ENCODE peak calls at places on chromosomes 16 and 17, in seven cellular contexts. K is activated CD8-positive, alpha-beta memory T cell treated with anti-CD3 and anti-CD28 coated beads, Interleukin-2, amount 10 ng/mL, durations not matched to agents 7 days and 5 days; U is left ventricle myocardium superior; M is Daoy; J is stimulated activated CD4-positive, alpha-beta T cell treated with anti-CD3 and anti-CD28 coated beads, Interleukin-2, amount 100 ng/mL, for 48 hours; Y is T-helper 22 cell; S is germinal center. R is an unnamed sample.

GRCh38 chr16:4659363-4660353 is 33.7 kb upstream of the NUDT16L1 start:
- DNase-seq in M (no peak), J (no peak), Y (no peak), S (no peak), K (no peak), U (peak; percentile 31), R (no peak)

GRCh38 chr16:84829168-84829965 is 9.6 kb downstream of the CRISPLD2 start:
- DNase-seq in U (peak; percentile 42), K (no peak), J (no peak), S (no peak), M (peak; percentile 64), Y (no peak), R (peak; percentile 97)

GRCh38 chr16:57745768-57746167 is 10.2 kb downstream of the KATNB1 start:
- DNase-seq in U (no peak), J (no peak), S (no peak), M (no peak), Y (no peak), K (no peak), R (no peak)

GRCh38 chr16:86370036-86370435 is 140.3 kb upstream of the FOXF1 start:
- DNase-seq in S (no peak), K (no peak), U (no peak), J (no peak), M (no peak), Y (no peak), R (no peak)

GRCh38 chr16:55059146-55059545 is 128.5 kb downstream of the IRX5 start:
- DNase-seq in U (no peak), M (no peak), J (no peak), S (no peak), K (no peak), Y (no peak), R (no peak)

GRCh38 chr17:7111784-7112526 is 2.7 kb downstream of the ASGR2 start:
- DNase-seq in K (no peak), J (no peak), S (no peak), U (no peak), M (no peak), Y (no peak), R (no peak)

GRCh38 chr16:84513111-84514065 is 8.9 kb upstream of the MEAK7 start:
- DNase-seq in K (no peak), M (peak; percentile 35), J (no peak), U (no peak), Y (no peak), S (no peak), R (peak; percentile 91)

GRCh38 chr16:74862743-74863244 is 88.2 kb upstream of the FA2H start:
- DNase-seq in S (peak; percentile 61), Y (no peak), U (no peak), M (peak; percentile 41), K (no peak), J (no peak), R (peak; percentile 50)

GRCh38 chr17:70190959-70191805 is 21.9 kb downstream of the KCNJ2 start:
- DNase-seq in K (no peak), M (no peak), S (no peak), J (no peak), Y (no peak), U (no peak), R (no peak)

GRCh38 chr17:3809135-3809534 is 8.1 kb upstream of the ITGAE start:
- DNase-seq in Y (no peak), K (no peak), S (no peak), U (no peak), J (no peak), M (no peak), R (no peak)

GRCh38 chr16:81405702-81406113 is 38.9 kb upstream of the CMIP start:
- DNase-seq in U (no peak), M (peak; percentile 94), J (no peak), K (no peak), S (no peak), Y (no peak), R (peak; percentile 86)

GRCh38 chr16:23694707-23695373 is 16.2 kb downstream of the PLK1 start:
- DNase-seq in Y (no peak), K (no peak), U (no peak), J (no peak), M (peak; percentile 20), S (peak; percentile 60), R (peak; percentile 34)

GRCh38 chr17:28045304-28045703 is 2.8 kb downstream of the NLK start:
- DNase-seq in J (no peak), M (no peak), K (no peak), U (no peak), Y (no peak), S (no peak), R (no peak)

GRCh38 chr17:72984145-72984924 is 108.2 kb downstream of the SLC39A11 start:
- DNase-seq in Y (no peak), M (peak; percentile 95), K (no peak), U (no peak), J (no peak), S (no peak), R (peak; percentile 82)

GRCh38 chr16:56884026-56884582 is 19.1 kb downstream of the SLC12A3 start:
- DNase-seq in J (no peak), M (no peak), Y (no peak), S (no peak), U (no peak), K (no peak), R (no peak)

GRCh38 chr16:51155901-51156810 is 5.1 kb upstream of the SALL1 start:
- DNase-seq in K (no peak), S (no peak), J (no peak), Y (no peak), M (peak; percentile 20), U (no peak), R (peak; percentile 68)

GRCh38 chr17:29131814-29132682 is 48.1 kb downstream of the MYO18A start:
- DNase-seq in J (no peak), S (no peak), Y (no peak), K (no peak), U (peak; percentile 37), M (peak; percentile 77), R (peak; percentile 95)